ENCODE peak calls at places on chromosomes 1 and 21, in nine cellular contexts. D is choroid plexus epithelial cell; A is psoas muscle; O is GM23338; C is fibroblast of lung; I is CD8-positive, alpha-beta T cell; L is AG09309; Q is Calu3; N is sigmoid colon. M is an unnamed sample.
A peak's percentile ranks its signal among the peaks of the same experiment; 100 is the strongest.

GRCh38 chr1:20499105-20499504 is 8.8 kb downstream of the MUL1 start:
- DNase-seq in A (no peak), Q (no peak), N (no peak), C (no peak), I (no peak), O (no peak), D (no peak), L (no peak), M (no peak)

GRCh38 chr1:175137369-175137768 is 55.2 kb downstream of the KIAA0040 start:
- DNase-seq in I (no peak), Q (no peak), A (no peak), O (no peak), C (no peak), N (no peak), L (no peak), D (no peak), M (no peak)

GRCh38 chr1:167533851-167534300 is 15.5 kb upstream of the CD247 start:
- DNase-seq in C (peak; percentile 18), N (peak; percentile 77), I (peak; percentile 71), D (peak; percentile 74), Q (peak; percentile 80), L (no peak), O (peak; percentile 90), A (peak; percentile 58), M (peak; percentile 58)

GRCh38 chr1:116306102-116306501 is 66.9 kb upstream of the ATP1A1 start:
- DNase-seq in C (no peak), N (no peak), O (no peak), Q (no peak), L (no peak), D (no peak), A (no peak), I (no peak), M (no peak)

GRCh38 chr1:17250601-17251000 is 1.7 kb downstream of the PADI3 start:
- DNase-seq in C (no peak), N (no peak), A (no peak), I (peak; percentile 13), Q (peak; percentile 94), L (no peak), D (no peak), O (no peak), M (no peak)

GRCh38 chr1:207867136-207868081 is 43.5 kb downstream of the CD34 start:
- DNase-seq in O (no peak), A (peak; percentile 26), I (no peak), Q (no peak), D (no peak), C (no peak), N (peak; percentile 85), L (no peak), M (peak; percentile 77)

GRCh38 chr1:53468374-53468773 is 9.2 kb downstream of the DMRTB1 start:
- DNase-seq in C (no peak), D (no peak), N (no peak), A (no peak), I (no peak), Q (no peak), O (no peak), L (no peak), M (no peak)

GRCh38 chr21:44533121-44533890 is 6.7 kb downstream of the KRTAP10-1 start:
- DNase-seq in C (no peak), O (no peak), Q (no peak), D (no peak), N (peak; percentile 61), L (no peak), I (no peak), A (no peak), M (no peak)

GRCh38 chr21:44940116-44940631 is 345 bp downstream of the SLX9 start:
- DNase-seq in A (no peak), O (peak; percentile 56), I (peak; percentile 24), D (no peak), Q (peak; percentile 8), N (no peak), C (no peak), L (no peak), M (peak; percentile 28)

GRCh38 chr1:230049731-230050130 is 17.3 kb upstream of the GALNT2 start:
- DNase-seq in N (no peak), I (no peak), C (no peak), O (no peak), Q (no peak), D (no peak), L (no peak), A (no peak), M (no peak)

GRCh38 chr21:34336245-34336644 is 27.6 kb upstream of the KCNE2 start:
- DNase-seq in N (no peak), L (no peak), I (no peak), C (no peak), Q (no peak), A (no peak), D (peak; percentile 32), O (no peak), M (no peak)

GRCh38 chr1:27972141-27972540 is 12.4 kb downstream of the XKR8 start:
- DNase-seq in I (no peak), Q (no peak), O (no peak), A (no peak), L (no peak), C (no peak), D (no peak), N (no peak), M (no peak)

GRCh38 chr1:168428063-168428731 is 115.6 kb downstream of the XCL2 start:
- DNase-seq in C (peak; percentile 72), A (peak; percentile 31), N (peak; percentile 85), O (peak; percentile 52), I (no peak), L (no peak), Q (no peak), D (no peak), M (peak; percentile 28)

GRCh38 chr1:21814241-21814918 is 2.3 kb downstream of the LDLRAD2 start:
- DNase-seq in I (no peak), D (no peak), N (no peak), O (peak; percentile 89), Q (no peak), C (peak; percentile 19), A (no peak), L (no peak), M (no peak)

GRCh38 chr1:29830916-29831315 is 594.6 kb downstream of the PTPRU start:
- DNase-seq in N (no peak), I (no peak), A (no peak), C (no peak), L (no peak), Q (no peak), O (no peak), D (no peak), M (no peak)

GRCh38 chr1:29832471-29832870 is 596.1 kb downstream of the PTPRU start:
- DNase-seq in N (no peak), Q (no peak), O (no peak), L (no peak), I (no peak), C (no peak), D (no peak), A (no peak), M (no peak)

GRCh38 chr1:29831500-29832117 is 595.3 kb downstream of the PTPRU start:
- DNase-seq in N (no peak), Q (no peak), I (no peak), D (no peak), O (no peak), A (no peak), C (no peak), L (no peak), M (no peak)

GRCh38 chr1:29833596-29833995 is 597.3 kb downstream of the PTPRU start:
- DNase-seq in I (no peak), Q (no peak), D (no peak), O (no peak), L (no peak), N (no peak), A (no peak), C (no peak), M (peak; percentile 8)

DNA sequence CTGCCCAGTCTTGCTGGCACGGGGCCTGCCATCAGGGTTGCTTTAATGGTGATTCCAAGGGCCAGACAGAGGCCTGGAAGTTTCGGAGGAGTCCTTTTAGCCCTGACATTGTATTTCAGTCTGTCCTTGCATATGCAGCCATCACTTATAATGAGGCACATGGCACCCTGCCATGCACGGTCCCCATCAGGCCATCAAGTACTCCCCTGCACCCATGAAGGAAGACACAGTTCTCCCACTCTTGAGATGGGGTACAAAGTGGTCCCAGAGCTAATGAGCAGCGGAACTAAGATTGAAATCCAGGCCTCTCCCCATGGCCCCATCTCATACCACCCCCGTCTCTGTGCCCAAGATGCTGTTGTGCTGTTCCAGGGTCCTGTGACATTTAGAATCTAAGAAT is 596.6 kb downstream of the PTPRU start:
- DNase-seq in I (no peak), Q (no peak), N (no peak), L (no peak), A (no peak), C (no peak), O (no peak), D (no peak), M (no peak)
- TF ChIP-seq CTCF in I (no peak), Q (no peak), N (no peak), L (no peak), A (no peak), C (no peak), O (no peak), D (no peak), M (no peak)

GRCh38 chr1:83583351-83584014 is 415.4 kb downstream of the TTLL7 start:
- DNase-seq in N (no peak), L (no peak), O (no peak), I (no peak), Q (peak; percentile 3), A (no peak), C (no peak), D (peak; percentile 3), M (no peak)
- TF ChIP-seq CTCF in N (no peak), L (peak; percentile 63), O (peak; percentile 19), I (no peak), Q (no peak), A (no peak), C (no peak), D (peak; percentile 19), M (peak; percentile 22)

GRCh38 chr1:220880367-220880680 is 1.1 kb downstream of the HLX start:
- DNase-seq in Q (no peak), I (no peak), D (no peak), L (no peak), A (no peak), N (no peak), O (no peak), C (no peak), M (no peak)

GRCh38 chr1:220884109-220884980 is 5.1 kb downstream of the HLX start:
- DNase-seq in A (no peak), N (no peak), L (no peak), O (peak; percentile 79), C (no peak), I (no peak), D (peak; percentile 57), Q (peak; percentile 16), M (no peak)

GRCh38 chr1:220880726-220881506 is 1.7 kb downstream of the HLX start:
- DNase-seq in I (no peak), L (no peak), N (peak; percentile 96), O (peak; percentile 58), Q (no peak), D (peak; percentile 60), A (peak; percentile 84), C (peak; percentile 42), M (peak; percentile 79)

GRCh38 chr1:220879509-220880366 is 495 bp downstream of the HLX start:
- DNase-seq in Q (peak; percentile 53), D (peak; percentile 45), O (peak; percentile 73), I (no peak), L (no peak), C (peak; percentile 56), A (peak; percentile 75), N (no peak), M (peak; percentile 83)

GRCh38 chr1:220881918-220882891 is 3.0 kb downstream of the HLX start:
- DNase-seq in I (no peak), D (peak; percentile 67), C (no peak), A (peak; percentile 49), N (peak; percentile 92), L (no peak), O (peak; percentile 92), Q (no peak), M (peak; percentile 71)
- TF ChIP-seq CTCF in I (no peak), D (peak; percentile 44), C (no peak), A (no peak), N (peak; percentile 27), L (no peak), O (peak; percentile 65), Q (no peak), M (peak; percentile 28)

GRCh38 chr1:3649342-3650247 is at the start of gene WRAP73:
- DNase-seq in Q (peak; percentile 83), O (peak; percentile 96), C (peak; percentile 90), N (peak; percentile 93), A (peak; percentile 91), L (peak; percentile 67), D (peak; percentile 93), I (peak; percentile 90), M (peak; percentile 90)
- TF ChIP-seq CTCF in Q (no peak), O (no peak), C (peak; percentile 14), N (no peak), A (peak; percentile 9), L (peak; percentile 7), D (no peak), I (no peak), M (no peak)